ENCODE peak calls at places on chromosome 5, in four cellular contexts. L is BJ, O is AG09309, K is fibroblast of lung. W is an unnamed sample.

GRCh38 chr5:108168915-108169314 is 213.0 kb downstream of the FBXL17 start:
- DNase-seq in L (no peak), O (no peak), K (no peak), W (no peak)

GRCh38 chr5:57902035-57902434 is 419.4 kb upstream of the ACTBL2 start:
- DNase-seq in L (no peak), O (no peak), K (peak; percentile 43), W (no peak)

GRCh38 chr5:122110990-122111389 is 18.4 kb upstream of the ZNF474 start:
- DNase-seq in L (no peak), O (no peak), K (no peak), W (no peak)

GRCh38 chr5:149546974-149547373 is 4.3 kb downstream of the CSNK1A1 start:
- DNase-seq in L (no peak), O (no peak), K (no peak), W (no peak)

GRCh38 chr5:34918025-34918424 is 2.5 kb downstream of the BRIX1 start:
- DNase-seq in L (no peak), O (no peak), K (no peak), W (no peak)

GRCh38 chr5:130975847-130976246 is 189.2 kb downstream of the HINT1 start:
- DNase-seq in L (no peak), O (no peak), K (no peak), W (no peak)

GRCh38 chr5:120293796-120294195 is 170.3 kb upstream of the PRR16 start:
- DNase-seq in L (peak; percentile 75), O (peak; percentile 55), K (peak; percentile 84), W (no peak)

GRCh38 chr5:5348135-5348534 is 74.3 kb upstream of the ICE1 start:
- DNase-seq in L (no peak), O (no peak), K (no peak), W (no peak)

GRCh38 chr5:158121678-158122077 is 262.7 kb upstream of the CLINT1 start:
- DNase-seq in L (no peak), O (no peak), K (no peak), W (no peak)

GRCh38 chr5:34564706-34565235 is 91.4 kb upstream of the RAI14 start:
- DNase-seq in L (no peak), O (no peak), K (peak; percentile 28), W (no peak)

GRCh38 chr5:38640012-38640395 is 83.6 kb upstream of the LIFR start:
- DNase-seq in L (no peak), O (no peak), K (peak; percentile 56), W (no peak)

GRCh38 chr5:140800816-140801493 is at the start of gene PCDHA3:
- DNase-seq in L (no peak), O (no peak), K (peak; percentile 39), W (no peak)

GRCh38 chr5:74394924-74395880 is 245.3 kb downstream of the ENC1 start:
- DNase-seq in L (no peak), O (no peak), K (no peak), W (peak; percentile 77)

GRCh38 chr5:90421136-90421535 is 11.6 kb upstream of the CETN3 start:
- DNase-seq in L (no peak), O (no peak), K (peak; percentile 12), W (no peak)

GRCh38 chr5:124669956-124670671 is 76.3 kb downstream of the ZNF608 start:
- DNase-seq in L (no peak), O (no peak), K (no peak), W (no peak)

GRCh38 chr5:139746691-139747582 is 48.7 kb upstream of the PSD2 start:
- DNase-seq in L (no peak), O (no peak), K (no peak), W (no peak)

GRCh38 chr5:29822499-29822898 is 1371.0 kb upstream of the CDH6 start:
- DNase-seq in L (no peak), O (no peak), K (no peak), W (no peak)
- H3K4me3 ChIP-seq in L (no peak overlapping the region), O (no peak overlapping the region), K (no peak overlapping the region), W (no peak overlapping the region)

DNA sequence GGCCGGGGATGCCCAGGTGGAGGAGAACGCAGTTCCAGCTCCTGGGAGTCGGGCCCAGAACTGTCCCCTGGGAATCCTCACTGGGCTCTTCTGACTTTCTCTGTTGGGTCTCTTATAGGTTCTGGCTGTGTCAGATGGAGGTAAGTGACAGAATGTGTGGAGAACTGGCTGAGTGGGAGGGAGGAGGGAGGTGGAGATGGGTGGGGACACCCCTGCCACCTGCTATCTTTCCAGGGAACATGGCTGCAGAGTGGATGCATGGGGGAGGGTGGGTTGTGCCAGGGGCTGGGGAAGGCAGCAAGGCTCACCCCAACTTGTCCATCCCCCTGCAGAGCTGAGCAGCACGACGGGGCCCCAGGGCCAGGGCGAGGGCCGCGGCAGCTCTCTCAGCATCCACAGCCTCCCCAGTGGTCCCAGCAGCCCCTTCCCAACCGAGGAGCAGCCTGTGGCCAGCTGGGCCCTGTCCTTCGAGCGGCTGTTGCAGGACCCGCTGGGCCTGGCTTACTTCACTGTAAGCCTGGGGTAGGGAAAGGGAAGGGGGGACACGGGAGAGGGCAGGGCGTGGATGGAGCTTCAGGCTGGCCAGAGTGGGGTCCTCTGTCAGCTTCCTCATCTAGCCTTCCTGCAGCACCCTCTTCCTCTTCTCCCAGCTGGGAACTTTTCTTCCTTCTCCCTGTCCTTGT is 8.3 kb downstream of the RGS14 start:
- DNase-seq in L (no peak), O (no peak), K (no peak), W (no peak)
- H3K4me3 ChIP-seq in L (no peak overlapping the region), O (no peak overlapping the region), K (no peak overlapping the region), W (no peak overlapping the region)

GRCh38 chr5:151718168-151718567 is 31.5 kb upstream of the SPARC start:
- DNase-seq in L (no peak), O (no peak), K (peak; percentile 63), W (no peak)
- H3K4me3 ChIP-seq in L (no peak overlapping the region), O (no peak overlapping the region), K (peak overlapping the region; percentile 28), W (no peak overlapping the region)

GRCh38 chr5:150575745-150576448 is 64.6 kb upstream of the SYNPO start:
- DNase-seq in L (no peak), O (no peak), K (no peak), W (no peak)
- H3K4me3 ChIP-seq in L (no peak overlapping the region), O (no peak overlapping the region), K (no peak overlapping the region), W (no peak overlapping the region)

DNA sequence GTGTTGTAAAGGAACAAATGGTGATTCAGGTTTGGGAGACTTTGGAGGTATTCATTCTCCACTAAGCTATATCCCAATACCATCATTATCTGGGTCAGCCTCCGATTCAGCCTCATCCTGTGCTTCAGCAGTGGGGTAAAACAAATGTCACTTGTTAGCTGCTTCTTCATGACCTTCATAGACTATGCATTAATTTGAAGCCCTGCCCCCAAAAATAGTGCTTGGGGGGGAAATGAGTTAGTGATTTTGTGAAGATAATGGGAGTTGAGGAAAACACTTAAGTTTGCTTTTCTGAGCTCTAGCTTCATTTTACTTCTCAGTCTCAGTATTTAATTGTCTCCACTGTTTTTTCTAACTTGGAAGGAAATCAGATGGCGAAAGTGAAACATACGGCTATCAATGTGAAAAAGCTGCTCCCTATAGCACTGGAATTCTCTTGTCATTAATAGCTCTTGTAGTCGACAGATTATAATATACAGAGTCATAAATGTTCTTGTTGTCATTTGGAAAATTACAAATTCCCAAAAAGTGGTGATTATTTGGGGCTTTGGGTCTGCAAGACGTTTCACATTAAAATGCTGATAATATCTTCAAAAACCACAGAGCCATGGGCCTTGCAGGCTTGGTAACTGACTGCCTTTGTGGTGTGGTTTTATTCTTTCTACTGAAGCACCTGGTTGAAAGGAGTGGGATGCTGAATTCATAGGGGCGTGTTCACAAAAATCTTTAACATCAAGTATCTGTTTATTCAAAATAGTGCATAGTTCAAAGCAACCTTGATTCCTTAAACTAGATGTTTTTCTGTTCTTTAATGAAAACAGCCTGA is 40.0 kb downstream of the PIK3R1 start:
- DNase-seq in L (no peak), O (no peak), K (no peak), W (no peak)
- H3K4me3 ChIP-seq in L (no peak overlapping the region), O (no peak overlapping the region), K (no peak overlapping the region), W (no peak overlapping the region)